ENCODE peak calls at places on chromosomes 5 and 9, in six cellular contexts. U, D, E, G, S and K are unnamed samples.
A peak's percentile ranks its signal among the peaks of the same experiment; 100 is the strongest.

GRCh38 chr5:171801839-171802238 is 16.2 kb downstream of the SMIM23 start:
- DNase-seq in U (no peak), D (no peak), E (no peak), G (no peak), S (no peak), K (no peak)

GRCh38 chr9:14365667-14366066 is 51.7 kb upstream of the NFIB start:
- DNase-seq in U (no peak), D (no peak), E (no peak), G (no peak), S (no peak), K (no peak)

GRCh38 chr9:95516221-95516735 is 493 bp downstream of the PTCH1 start:
- DNase-seq in U (no peak), D (no peak), E (no peak), G (peak; percentile 55), S (no peak), K (no peak)

GRCh38 chr5:178711572-178711971 is 18.9 kb downstream of the ZNF354A start:
- DNase-seq in U (no peak), D (no peak), E (no peak), G (no peak), S (no peak), K (no peak)

GRCh38 chr9:17807670-17808282 is 228.9 kb downstream of the SH3GL2 start:
- DNase-seq in U (no peak), D (no peak), E (no peak), G (no peak), S (peak; percentile 52), K (no peak)

GRCh38 chr5:81425569-81425968 is 31.6 kb upstream of the ACOT12 start:
- DNase-seq in U (peak; percentile 31), D (peak; percentile 64), E (peak; percentile 74), G (peak; percentile 79), S (no peak), K (no peak)

GRCh38 chr9:35338561-35339274 is 151.2 kb upstream of the RUSC2 start:
- DNase-seq in U (no peak), D (no peak), E (no peak), G (no peak), S (peak; percentile 71), K (no peak)

GRCh38 chr5:23014817-23015216 is 161.7 kb upstream of the CDH12 start:
- DNase-seq in U (no peak), D (no peak), E (no peak), G (no peak), S (no peak), K (no peak)

GRCh38 chr5:179716286-179716685 is 16.3 kb upstream of the MAML1 start:
- DNase-seq in U (no peak), D (no peak), E (no peak), G (no peak), S (no peak), K (no peak)

GRCh38 chr5:137997726-137998213 is 35.1 kb downstream of the FAM13B start:
- DNase-seq in U (no peak), D (peak; percentile 33), E (peak; percentile 27), G (no peak), S (no peak), K (no peak)

GRCh38 chr9:104993291-104993963 is 65.5 kb upstream of the ABCA1 start:
- DNase-seq in U (peak; percentile 87), D (peak; percentile 96), E (peak; percentile 81), G (peak; percentile 95), S (peak; percentile 52), K (no peak)

GRCh38 chr9:104991144-104991953 is 63.4 kb upstream of the ABCA1 start:
- DNase-seq in U (peak; percentile 70), D (peak; percentile 97), E (peak; percentile 87), G (peak; percentile 91), S (peak; percentile 94), K (peak; percentile 8)

GRCh38 chr9:104988539-104988938 is 60.6 kb upstream of the ABCA1 start:
- DNase-seq in U (no peak), D (no peak), E (no peak), G (no peak), S (no peak), K (no peak)

GRCh38 chr9:104997536-104997935 is 69.6 kb upstream of the ABCA1 start:
- DNase-seq in U (no peak), D (no peak), E (no peak), G (no peak), S (no peak), K (no peak)

GRCh38 chr9:104992696-104993095 is 64.7 kb upstream of the ABCA1 start:
- DNase-seq in U (no peak), D (peak; percentile 94), E (peak; percentile 67), G (peak; percentile 33), S (no peak), K (no peak)
- H3K27ac ChIP-seq in U (peak overlapping the region; percentile 95), D (peak overlapping the region; percentile 65), E (no peak overlapping the region), G (peak overlapping the region; percentile 29), S (peak overlapping the region; percentile 97), K (no peak overlapping the region)

GRCh38 chr5:135241536-135241935 is 157.5 kb downstream of the MACROH2A1 start:
- DNase-seq in U (no peak), D (no peak), E (no peak), G (no peak), S (no peak), K (no peak)
- H3K27ac ChIP-seq in U (no peak overlapping the region), D (no peak overlapping the region), E (no peak overlapping the region), G (no peak overlapping the region), S (peak overlapping the region; percentile 88), K (no peak overlapping the region)

GRCh38 chr5:120151825-120152224 is 312.3 kb upstream of the PRR16 start:
- DNase-seq in U (no peak), D (no peak), E (no peak), G (no peak), S (no peak), K (no peak)
- H3K27ac ChIP-seq in U (no peak overlapping the region), D (no peak overlapping the region), E (peak overlapping the region; percentile 46), G (no peak overlapping the region), S (no peak overlapping the region), K (no peak overlapping the region)

DNA sequence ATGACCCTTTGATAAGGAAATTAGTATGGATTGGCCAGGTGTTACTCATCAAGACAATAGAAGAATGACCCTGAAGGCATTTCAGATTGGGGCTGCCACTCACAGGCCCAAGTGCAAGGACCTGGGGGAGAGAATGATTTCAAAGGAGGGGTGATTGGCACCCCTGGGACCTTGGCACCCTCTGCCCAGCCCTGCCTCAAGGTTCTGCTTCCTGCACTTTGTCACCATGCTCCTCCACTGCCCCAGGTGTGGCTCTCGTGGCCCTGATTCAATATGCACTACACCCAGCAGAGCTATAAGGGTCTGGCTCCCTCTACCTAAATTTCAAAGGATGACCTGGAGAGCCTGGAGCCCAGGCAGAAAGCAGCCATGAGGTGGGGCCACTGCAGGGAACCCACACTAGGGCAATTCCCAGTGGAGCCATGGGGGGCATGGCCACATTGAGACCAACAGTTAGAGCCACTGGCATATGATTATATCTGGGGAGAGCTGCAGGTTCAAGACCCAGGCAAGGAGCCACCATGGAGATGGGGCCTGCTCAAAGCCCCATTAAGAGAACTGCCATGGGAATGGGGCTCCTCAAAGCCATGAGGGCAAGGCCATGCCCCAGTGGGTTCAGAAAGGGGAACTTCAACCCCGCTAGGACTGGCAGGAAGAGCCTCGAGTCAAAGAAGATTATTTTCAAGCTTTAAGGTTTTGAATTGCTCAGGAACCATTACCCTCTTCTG is 93.0 kb downstream of the CEMIP2 start:
- DNase-seq in U (no peak), D (no peak), E (no peak), G (no peak), S (no peak), K (no peak)
- H3K27ac ChIP-seq in U (no peak overlapping the region), D (no peak overlapping the region), E (no peak overlapping the region), G (no peak overlapping the region), S (no peak overlapping the region), K (no peak overlapping the region)

DNA sequence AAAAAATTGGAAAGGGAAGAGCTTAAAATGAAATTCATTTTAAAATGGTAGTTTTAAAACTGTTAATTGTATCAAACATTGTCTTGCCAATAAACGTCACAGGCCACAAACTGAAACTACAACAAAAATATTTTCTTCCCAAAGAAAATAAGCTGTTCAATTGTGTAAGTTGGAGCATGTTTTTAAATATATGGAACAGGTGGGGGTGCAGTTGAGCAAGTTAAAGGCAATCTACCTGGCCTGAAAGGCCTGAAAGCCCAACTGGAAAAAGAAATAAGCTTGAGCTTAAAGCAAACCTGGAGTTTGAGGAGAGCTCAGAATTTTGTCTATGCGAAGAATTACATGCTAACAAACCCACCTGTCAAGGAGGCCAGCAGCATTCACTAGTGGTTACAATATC is 439.5 kb downstream of the ACTL7B start:
- DNase-seq in U (no peak), D (no peak), E (peak; percentile 15), G (peak; percentile 26), S (no peak), K (no peak)
- H3K27ac ChIP-seq in U (no peak overlapping the region), D (no peak overlapping the region), E (no peak overlapping the region), G (no peak overlapping the region), S (no peak overlapping the region), K (no peak overlapping the region)

GRCh38 chr5:79990205-79990597 is 861 bp downstream of the MTX3 start:
- DNase-seq in U (no peak), D (peak; percentile 61), E (peak; percentile 27), G (no peak), S (no peak), K (no peak)
- H3K27ac ChIP-seq in U (no peak overlapping the region), D (no peak overlapping the region), E (peak overlapping the region; percentile 86), G (peak overlapping the region; percentile 99), S (no peak overlapping the region), K (peak overlapping the region; percentile 78)

DNA sequence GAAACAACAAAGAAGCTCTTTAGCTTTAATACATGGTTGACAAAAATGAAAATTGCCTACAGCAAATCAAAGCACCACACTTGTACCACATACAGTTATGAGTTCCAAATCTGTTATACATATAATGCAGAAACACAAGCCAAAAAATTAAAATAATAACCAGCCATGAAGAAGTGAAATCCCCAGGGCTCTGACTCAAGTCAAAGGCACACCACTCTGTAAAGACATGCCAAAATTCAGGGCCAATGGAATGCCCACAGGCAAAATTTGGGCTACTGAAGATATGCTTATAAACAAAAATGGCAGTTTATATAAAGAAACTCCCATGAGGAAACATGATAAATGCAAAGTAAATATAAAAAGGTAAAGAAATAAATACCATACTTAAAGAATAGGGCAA is 29.0 kb downstream of the THBS4 start:
- DNase-seq in U (no peak), D (no peak), E (no peak), G (no peak), S (no peak), K (no peak)
- H3K27ac ChIP-seq in U (no peak overlapping the region), D (no peak overlapping the region), E (no peak overlapping the region), G (no peak overlapping the region), S (no peak overlapping the region), K (no peak overlapping the region)

GRCh38 chr5:143059355-143059754 is 289.2 kb downstream of the ARHGAP26 start:
- DNase-seq in U (no peak), D (no peak), E (no peak), G (no peak), S (no peak), K (no peak)
- H3K27ac ChIP-seq in U (no peak overlapping the region), D (no peak overlapping the region), E (peak overlapping the region; percentile 76), G (no peak overlapping the region), S (no peak overlapping the region), K (no peak overlapping the region)

DNA sequence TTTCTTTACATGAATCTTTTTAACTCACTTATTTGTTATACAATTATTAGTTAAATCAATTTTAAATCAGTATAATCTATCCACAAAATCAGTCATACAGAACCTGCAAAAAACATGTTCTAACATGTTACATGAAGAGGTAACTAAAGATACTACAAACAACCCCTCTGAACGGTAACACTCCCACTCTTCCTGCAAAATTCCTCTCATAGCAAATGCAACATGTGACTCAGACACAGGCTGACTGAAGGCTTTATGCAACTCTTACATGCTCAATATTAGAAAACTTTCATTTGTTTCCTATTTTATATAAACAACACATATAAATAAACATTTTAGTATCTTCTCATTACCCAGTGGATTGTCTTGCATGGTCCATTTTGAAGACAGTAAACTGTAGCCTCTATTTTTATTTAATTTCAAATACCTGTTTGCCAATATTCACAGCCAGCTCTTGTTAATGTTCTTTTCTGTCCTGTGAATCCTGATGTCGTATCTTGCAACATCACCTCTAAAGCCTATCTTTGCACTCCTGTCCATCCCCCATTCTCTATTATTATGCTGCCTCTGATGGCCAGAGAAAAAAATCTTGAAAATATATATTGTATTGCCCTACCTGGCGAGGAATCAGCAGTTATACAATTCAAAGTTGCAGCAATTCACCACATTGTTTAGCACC is 100.5 kb upstream of the CCDC152 start:
- DNase-seq in U (no peak), D (peak; percentile 28), E (peak; percentile 18), G (no peak), S (no peak), K (no peak)
- H3K27ac ChIP-seq in U (no peak overlapping the region), D (no peak overlapping the region), E (no peak overlapping the region), G (no peak overlapping the region), S (no peak overlapping the region), K (no peak overlapping the region)